ENCODE peak calls at places on chromosomes 7 and 10, in four cellular contexts. One of them, this sample, is unnamed.

GRCh38 chr10:114584419-114584818 is 73.7 kb downstream of the ABLIM1 start:
- DNase-seq in effector memory CD8-positive, alpha-beta T cell: no peak
- DNase-seq in activated T-cell treated with anti-CD3 and anti-CD28 coated beads for 24 hours: no peak
- DNase-seq in neural progenitor cell: no peak
- DNase-seq in this sample: no peak

GRCh38 chr7:46368871-46369270 is 447.8 kb upstream of the IGFBP3 start:
- DNase-seq in effector memory CD8-positive, alpha-beta T cell: no peak
- DNase-seq in activated T-cell treated with anti-CD3 and anti-CD28 coated beads for 24 hours: no peak
- DNase-seq in neural progenitor cell: no peak
- DNase-seq in this sample: no peak

GRCh38 chr10:35585903-35586535 is 19.1 kb upstream of the GJD4 start:
- DNase-seq in effector memory CD8-positive, alpha-beta T cell: no peak
- DNase-seq in activated T-cell treated with anti-CD3 and anti-CD28 coated beads for 24 hours: no peak
- DNase-seq in neural progenitor cell: no peak
- DNase-seq in this sample: peak; percentile 28

GRCh38 chr7:116384936-116385635 is 114.5 kb upstream of the CAV2 start:
- DNase-seq in effector memory CD8-positive, alpha-beta T cell: no peak
- DNase-seq in activated T-cell treated with anti-CD3 and anti-CD28 coated beads for 24 hours: no peak
- DNase-seq in neural progenitor cell: no peak
- DNase-seq in this sample: no peak

GRCh38 chr7:92246363-92247101 is 758 bp downstream of the ANKIB1 start:
- DNase-seq in effector memory CD8-positive, alpha-beta T cell: peak; percentile 39
- DNase-seq in activated T-cell treated with anti-CD3 and anti-CD28 coated beads for 24 hours: no peak
- DNase-seq in neural progenitor cell: peak; percentile 1
- DNase-seq in this sample: peak; percentile 88

GRCh38 chr7:115299379-115300038 is 377.6 kb downstream of the MDFIC start:
- DNase-seq in effector memory CD8-positive, alpha-beta T cell: no peak
- DNase-seq in activated T-cell treated with anti-CD3 and anti-CD28 coated beads for 24 hours: no peak
- DNase-seq in neural progenitor cell: no peak
- DNase-seq in this sample: peak; percentile 55

GRCh38 chr10:2926918-2927660 is 140.3 kb upstream of the PFKP start:
- DNase-seq in effector memory CD8-positive, alpha-beta T cell: no peak
- DNase-seq in activated T-cell treated with anti-CD3 and anti-CD28 coated beads for 24 hours: no peak
- DNase-seq in neural progenitor cell: no peak
- DNase-seq in this sample: peak; percentile 22

GRCh38 chr10:70267161-70267933 is 16.5 kb downstream of the NPFFR1 start:
- DNase-seq in effector memory CD8-positive, alpha-beta T cell: no peak
- DNase-seq in activated T-cell treated with anti-CD3 and anti-CD28 coated beads for 24 hours: no peak
- DNase-seq in neural progenitor cell: peak; percentile 51
- DNase-seq in this sample: peak; percentile 86

GRCh38 chr10:67861750-67862460 is 22.6 kb upstream of the SIRT1 start:
- DNase-seq in effector memory CD8-positive, alpha-beta T cell: no peak
- DNase-seq in activated T-cell treated with anti-CD3 and anti-CD28 coated beads for 24 hours: no peak
- DNase-seq in neural progenitor cell: peak; percentile 17
- DNase-seq in this sample: peak; percentile 86

GRCh38 chr10:80535671-80536360 is 1.9 kb upstream of the SH2D4B start:
- DNase-seq in effector memory CD8-positive, alpha-beta T cell: peak; percentile 61
- DNase-seq in activated T-cell treated with anti-CD3 and anti-CD28 coated beads for 24 hours: peak; percentile 69
- DNase-seq in neural progenitor cell: peak; percentile 41
- DNase-seq in this sample: peak; percentile 87

GRCh38 chr7:151426486-151426905 is 13.4 kb downstream of the CRYGN start:
- DNase-seq in effector memory CD8-positive, alpha-beta T cell: no peak
- DNase-seq in activated T-cell treated with anti-CD3 and anti-CD28 coated beads for 24 hours: no peak
- DNase-seq in neural progenitor cell: no peak
- DNase-seq in this sample: no peak

GRCh38 chr7:159136846-159137245 is 7.8 kb downstream of the VIPR2 start:
- DNase-seq in effector memory CD8-positive, alpha-beta T cell: no peak
- DNase-seq in activated T-cell treated with anti-CD3 and anti-CD28 coated beads for 24 hours: no peak
- DNase-seq in neural progenitor cell: no peak
- DNase-seq in this sample: peak; percentile 46

GRCh38 chr10:122469848-122470247 is 8.5 kb downstream of the HTRA1 start:
- DNase-seq in effector memory CD8-positive, alpha-beta T cell: no peak
- DNase-seq in activated T-cell treated with anti-CD3 and anti-CD28 coated beads for 24 hours: no peak
- DNase-seq in neural progenitor cell: no peak
- DNase-seq in this sample: no peak

GRCh38 chr10:74928742-74929191 is 102.4 kb downstream of the KAT6B start:
- DNase-seq in effector memory CD8-positive, alpha-beta T cell: no peak
- DNase-seq in activated T-cell treated with anti-CD3 and anti-CD28 coated beads for 24 hours: no peak
- DNase-seq in neural progenitor cell: no peak
- DNase-seq in this sample: no peak

GRCh38 chr10:133100706-133101463 is 13.2 kb downstream of the ADGRA1 start:
- DNase-seq in effector memory CD8-positive, alpha-beta T cell: no peak
- DNase-seq in activated T-cell treated with anti-CD3 and anti-CD28 coated beads for 24 hours: peak; percentile 8
- DNase-seq in neural progenitor cell: peak; percentile 98
- DNase-seq in this sample: peak; percentile 98

GRCh38 chr7:82694020-82694419 is 250.4 kb upstream of the CACNA2D1 start:
- DNase-seq in effector memory CD8-positive, alpha-beta T cell: no peak
- DNase-seq in activated T-cell treated with anti-CD3 and anti-CD28 coated beads for 24 hours: no peak
- DNase-seq in neural progenitor cell: peak; percentile 10
- DNase-seq in this sample: no peak

GRCh38 chr10:124091646-124092269 is 1.6 kb downstream of the CHST15 start:
- DNase-seq in effector memory CD8-positive, alpha-beta T cell: no peak
- DNase-seq in activated T-cell treated with anti-CD3 and anti-CD28 coated beads for 24 hours: no peak
- DNase-seq in neural progenitor cell: peak; percentile 62
- DNase-seq in this sample: peak; percentile 83

GRCh38 chr7:36623247-36623646 is 101.0 kb downstream of the AOAH start:
- DNase-seq in effector memory CD8-positive, alpha-beta T cell: no peak
- DNase-seq in activated T-cell treated with anti-CD3 and anti-CD28 coated beads for 24 hours: no peak
- DNase-seq in neural progenitor cell: no peak
- DNase-seq in this sample: no peak

This sample was measured in endodermal cell.